ENCODE peak calls at places on chromosomes 2 and 18, in six cellular contexts. W, Z, P, U, G and M are unnamed samples.

GRCh38 chr2:159211447-159212396 is 74.8 kb downstream of the WDSUB1 start:
- DNase-seq in W (no peak), Z (no peak), P (no peak), U (peak; percentile 41), G (no peak), M (no peak)

GRCh38 chr2:232873909-232874641 is 4.0 kb downstream of the SNORC start:
- DNase-seq in W (no peak), Z (no peak), P (no peak), U (no peak), G (no peak), M (no peak)

GRCh38 chr18:11368020-11368419 is 218.7 kb upstream of the PIEZO2 start:
- DNase-seq in W (no peak), Z (no peak), P (no peak), U (no peak), G (no peak), M (no peak)

GRCh38 chr2:224982226-224982625 is 60.0 kb downstream of the DOCK10 start:
- DNase-seq in W (no peak), Z (no peak), P (no peak), U (no peak), G (no peak), M (no peak)

GRCh38 chr2:54423213-54423612 is 32.9 kb upstream of the SPTBN1 start:
- DNase-seq in W (no peak), Z (no peak), P (peak; percentile 69), U (no peak), G (no peak), M (no peak)

GRCh38 chr2:26285931-26286330 is 41.2 kb downstream of the HADHB start:
- DNase-seq in W (no peak), Z (no peak), P (no peak), U (no peak), G (no peak), M (no peak)

GRCh38 chr2:223797811-223798721 is 39.3 kb downstream of the AP1S3 start:
- DNase-seq in W (no peak), Z (no peak), P (peak; percentile 73), U (peak; percentile 62), G (no peak), M (peak; percentile 46)

GRCh38 chr18:54801374-54801773 is 26.9 kb upstream of the RAB27B start:
- DNase-seq in W (no peak), Z (no peak), P (no peak), U (no peak), G (no peak), M (no peak)

GRCh38 chr18:73891572-73892421 is 255.8 kb downstream of the FBXO15 start:
- DNase-seq in W (no peak), Z (no peak), P (no peak), U (no peak), G (no peak), M (no peak)

GRCh38 chr2:179558010-179558911 is 293.6 kb upstream of the SESTD1 start:
- DNase-seq in W (no peak), Z (no peak), P (no peak), U (no peak), G (no peak), M (no peak)

GRCh38 chr2:188721231-188721630 is 252.9 kb upstream of the COL3A1 start:
- DNase-seq in W (no peak), Z (no peak), P (no peak), U (no peak), G (no peak), M (no peak)

GRCh38 chr2:43980902-43981301 is 14.9 kb downstream of the LRPPRC start:
- DNase-seq in W (no peak), Z (no peak), P (no peak), U (no peak), G (no peak), M (no peak)

GRCh38 chr2:6877402-6878305 is at the start of gene RSAD2:
- DNase-seq in W (no peak), Z (no peak), P (peak; percentile 37), U (peak; percentile 19), G (peak; percentile 28), M (no peak)

GRCh38 chr2:101815739-101816391 is 118.4 kb downstream of the MAP4K4 start:
- DNase-seq in W (no peak), Z (no peak), P (no peak), U (no peak), G (no peak), M (no peak)

GRCh38 chr2:127790694-127791529 is 20.1 kb downstream of the WDR33 start:
- DNase-seq in W (no peak), Z (no peak), P (no peak), U (no peak), G (no peak), M (no peak)

GRCh38 chr2:167509585-167509984 is 621.3 kb downstream of the XIRP2 start:
- DNase-seq in W (no peak), Z (peak; percentile 83), P (peak; percentile 94), U (peak; percentile 34), G (no peak), M (no peak)

GRCh38 chr2:38626326-38627031 is 23.8 kb upstream of the HNRNPLL start:
- DNase-seq in W (no peak), Z (no peak), P (no peak), U (no peak), G (no peak), M (no peak)

GRCh38 chr2:36797324-36798070 is 101.0 kb downstream of the VIT start:
- DNase-seq in W (no peak), Z (no peak), P (no peak), U (no peak), G (no peak), M (no peak)

GRCh38 chr2:165601866-165602636 is 132.6 kb downstream of the CSRNP3 start:
- DNase-seq in W (no peak), Z (no peak), P (no peak), U (peak; percentile 16), G (no peak), M (no peak)

GRCh38 chr2:46009772-46010171 is 287.4 kb upstream of the EPAS1 start:
- DNase-seq in W (no peak), Z (no peak), P (peak; percentile 40), U (no peak), G (no peak), M (no peak)

GRCh38 chr2:128408349-128409305 is 90.0 kb upstream of the HS6ST1 start:
- DNase-seq in W (peak; percentile 57), Z (no peak), P (peak; percentile 14), U (no peak), G (peak; percentile 83), M (no peak)

GRCh38 chr2:393711-394696 is 106.1 kb upstream of the ALKAL2 start:
- DNase-seq in W (peak; percentile 57), Z (no peak), P (no peak), U (peak; percentile 96), G (no peak), M (peak; percentile 73)

GRCh38 chr2:120315367-120316033 is 30.4 kb upstream of the INHBB start:
- DNase-seq in W (peak; percentile 43), Z (no peak), P (no peak), U (no peak), G (no peak), M (no peak)

GRCh38 chr2:212538156-212539144 is at the start of gene ERBB4:
- DNase-seq in W (peak; percentile 80), Z (no peak), P (peak; percentile 5), U (no peak), G (peak; percentile 11), M (no peak)

GRCh38 chr18:10057808-10058791 is 144.3 kb downstream of the VAPA start:
- DNase-seq in W (no peak), Z (no peak), P (peak; percentile 66), U (peak; percentile 38), G (no peak), M (no peak)

GRCh38 chr2:74006424-74006823 is 21.7 kb downstream of the TET3 start:
- DNase-seq in W (peak; percentile 45), Z (no peak), P (no peak), U (no peak), G (no peak), M (no peak)

DNA sequence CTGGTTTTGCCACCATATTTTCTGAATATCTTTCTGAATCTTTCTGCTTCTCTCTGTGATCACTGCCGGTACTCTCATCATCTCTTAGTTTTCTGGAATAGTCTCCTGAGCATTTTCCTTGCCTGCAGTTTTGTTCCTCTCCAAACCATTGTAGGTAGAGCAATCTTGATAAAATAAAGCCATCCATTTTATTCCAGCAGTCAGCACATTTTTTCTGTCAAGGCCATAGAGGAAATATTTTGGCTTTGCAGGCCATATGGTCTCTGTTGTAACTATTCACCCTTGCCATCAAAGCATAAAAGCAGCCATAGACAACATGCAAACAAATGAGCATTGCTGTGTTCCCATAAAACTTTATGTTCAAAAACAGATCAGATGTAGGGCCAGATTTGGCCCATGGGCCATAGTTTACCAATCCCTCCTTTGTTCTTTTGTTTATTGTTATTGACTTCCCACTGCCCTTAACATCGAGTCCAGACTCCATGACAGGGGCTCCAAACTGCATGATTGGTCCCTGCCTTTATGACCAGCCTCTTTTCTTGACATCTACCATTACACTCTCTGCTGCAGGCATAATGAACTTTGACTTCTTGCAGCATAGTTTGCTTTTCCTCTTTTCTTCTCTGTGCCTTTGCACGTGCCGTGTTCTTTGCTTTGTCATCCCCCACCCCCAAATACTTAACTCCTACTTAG is 29.8 kb downstream of the TMEM87B start:
- DNase-seq in W (no peak), Z (no peak), P (no peak), U (no peak), G (peak; percentile 9), M (no peak)
- H3K36me3 ChIP-seq in W (peaks cover 82% of the 10 kb centered on the region), Z (peaks cover 6% of the 10 kb centered on the region), P (peaks cover 43% of the 10 kb centered on the region), U (peaks cover 52% of the 10 kb centered on the region), G (peaks cover 14% of the 10 kb centered on the region), M (peaks cover 47% of the 10 kb centered on the region)

GRCh38 chr2:24756789-24757188 is 36.4 kb downstream of the PTRHD1 start:
- DNase-seq in W (no peak), Z (no peak), P (no peak), U (no peak), G (no peak), M (no peak)
- H3K36me3 ChIP-seq in W (peaks cover 73% of the 10 kb centered on the region), Z (peaks cover 8% of the 10 kb centered on the region), P (no peaks in the 10 kb centered on the region), U (peaks cover 6% of the 10 kb centered on the region), G (no peaks in the 10 kb centered on the region), M (no peaks in the 10 kb centered on the region)

GRCh38 chr2:197414515-197414914 is 20.3 kb downstream of the SF3B1 start:
- DNase-seq in W (no peak), Z (no peak), P (no peak), U (no peak), G (no peak), M (no peak)
- H3K36me3 ChIP-seq in W (peaks cover 97% of the 10 kb centered on the region), Z (peaks cover 39% of the 10 kb centered on the region), P (peaks cover 26% of the 10 kb centered on the region), U (peaks cover 61% of the 10 kb centered on the region), G (peaks cover 10% of the 10 kb centered on the region), M (peaks cover 29% of the 10 kb centered on the region)

GRCh38 chr18:669077-669476 is 11.6 kb downstream of the TYMS start:
- DNase-seq in W (no peak), Z (no peak), P (no peak), U (no peak), G (no peak), M (no peak)

GRCh38 chr18:673769-674168 is 16.3 kb downstream of the TYMS start:
- DNase-seq in W (no peak), Z (no peak), P (no peak), U (no peak), G (no peak), M (no peak)

GRCh38 chr18:670456-670996 is 13.1 kb downstream of the TYMS start:
- DNase-seq in W (no peak), Z (no peak), P (no peak), U (no peak), G (no peak), M (no peak)

GRCh38 chr18:673317-673716 is 15.9 kb downstream of the TYMS start:
- DNase-seq in W (no peak), Z (no peak), P (no peak), U (no peak), G (no peak), M (no peak)

DNA sequence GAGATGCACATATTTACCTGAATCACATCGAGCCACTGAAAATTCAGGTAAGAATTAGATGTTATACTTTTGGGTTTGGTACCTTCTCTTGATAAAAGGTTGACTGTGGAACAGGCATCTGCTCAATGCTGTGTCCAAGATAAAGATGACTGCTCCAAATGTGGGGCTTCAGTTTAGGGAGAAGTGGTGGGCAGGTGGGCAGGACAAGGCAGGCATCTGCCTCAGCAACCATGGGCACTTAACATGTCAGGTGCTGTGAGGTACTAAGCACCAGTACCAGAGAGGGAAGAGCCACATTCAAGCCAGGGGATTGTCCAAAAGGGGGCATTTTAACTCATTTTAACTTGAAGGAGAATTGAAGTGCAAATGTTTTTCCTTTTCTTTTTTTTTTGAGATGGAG is 14.0 kb downstream of the TYMS start:
- DNase-seq in W (no peak), Z (no peak), P (no peak), U (no peak), G (no peak), M (no peak)
- H3K36me3 ChIP-seq in W (peaks cover 60% of the 10 kb centered on the region), Z (peaks cover 25% of the 10 kb centered on the region), P (peaks cover 18% of the 10 kb centered on the region), U (peaks cover 50% of the 10 kb centered on the region), G (no peaks in the 10 kb centered on the region), M (peaks cover 45% of the 10 kb centered on the region)